ENCODE peak calls at places on chromosomes 11 and 22, in ten cellular contexts. One of them, this sample, is unnamed.

GRCh38 chr11:68369756-68370155 is 57.4 kb downstream of the LRP5 start:
- DNase-seq in astrocyte of the spinal cord: no peak
- DNase-seq in tibial nerve: no peak
- DNase-seq in right lobe of liver: no peak
- DNase-seq in cardiac muscle cell: no peak
- DNase-seq in kidney: no peak
- DNase-seq in foreskin keratinocyte: no peak
- DNase-seq in brain microvascular endothelial cell: no peak
- DNase-seq in kidney epithelial cell: no peak
- DNase-seq in left ventricle myocardium inferior: no peak
- DNase-seq in this sample: no peak

GRCh38 chr11:225734-226453 is 10.2 kb downstream of the SIRT3 start:
- DNase-seq in astrocyte of the spinal cord: peak; percentile 37
- DNase-seq in tibial nerve: no peak
- DNase-seq in right lobe of liver: no peak
- DNase-seq in cardiac muscle cell: no peak
- DNase-seq in kidney: peak; percentile 30
- DNase-seq in foreskin keratinocyte: peak; percentile 20
- DNase-seq in brain microvascular endothelial cell: no peak
- DNase-seq in kidney epithelial cell: no peak
- DNase-seq in left ventricle myocardium inferior: no peak
- DNase-seq in this sample: no peak

GRCh38 chr11:130945945-130946344 is 29.7 kb upstream of the SNX19 start:
- DNase-seq in astrocyte of the spinal cord: peak; percentile 67
- DNase-seq in tibial nerve: no peak
- DNase-seq in right lobe of liver: no peak
- DNase-seq in cardiac muscle cell: no peak
- DNase-seq in kidney: no peak
- DNase-seq in foreskin keratinocyte: no peak
- DNase-seq in brain microvascular endothelial cell: peak; percentile 77
- DNase-seq in kidney epithelial cell: peak; percentile 28
- DNase-seq in left ventricle myocardium inferior: peak; percentile 52
- DNase-seq in this sample: no peak

GRCh38 chr22:27748355-27749168 is 53.0 kb downstream of the MN1 start:
- DNase-seq in astrocyte of the spinal cord: peak; percentile 58
- DNase-seq in tibial nerve: no peak
- DNase-seq in right lobe of liver: no peak
- DNase-seq in cardiac muscle cell: no peak
- DNase-seq in kidney: no peak
- DNase-seq in foreskin keratinocyte: no peak
- DNase-seq in brain microvascular endothelial cell: peak; percentile 14
- DNase-seq in kidney epithelial cell: no peak
- DNase-seq in left ventricle myocardium inferior: no peak
- DNase-seq in this sample: no peak

GRCh38 chr11:1485504-1485885 is 1.1 kb downstream of the MOB2 start:
- DNase-seq in astrocyte of the spinal cord: no peak
- DNase-seq in tibial nerve: no peak
- DNase-seq in right lobe of liver: peak; percentile 51
- DNase-seq in cardiac muscle cell: no peak
- DNase-seq in kidney: peak; percentile 67
- DNase-seq in foreskin keratinocyte: no peak
- DNase-seq in brain microvascular endothelial cell: no peak
- DNase-seq in kidney epithelial cell: no peak
- DNase-seq in left ventricle myocardium inferior: peak; percentile 14
- DNase-seq in this sample: peak; percentile 91

GRCh38 chr11:64686466-64687175 is 36.4 kb downstream of the NRXN2 start:
- DNase-seq in astrocyte of the spinal cord: no peak
- DNase-seq in tibial nerve: no peak
- DNase-seq in right lobe of liver: no peak
- DNase-seq in cardiac muscle cell: no peak
- DNase-seq in kidney: no peak
- DNase-seq in foreskin keratinocyte: no peak
- DNase-seq in brain microvascular endothelial cell: no peak
- DNase-seq in kidney epithelial cell: no peak
- DNase-seq in left ventricle myocardium inferior: no peak
- DNase-seq in this sample: peak; percentile 72

GRCh38 chr11:60925685-60926267 is 1.5 kb downstream of the TMEM132A start:
- DNase-seq in astrocyte of the spinal cord: no peak
- DNase-seq in tibial nerve: no peak
- DNase-seq in right lobe of liver: no peak
- DNase-seq in cardiac muscle cell: no peak
- DNase-seq in kidney: no peak
- DNase-seq in foreskin keratinocyte: peak; percentile 83
- DNase-seq in brain microvascular endothelial cell: peak; percentile 18
- DNase-seq in kidney epithelial cell: peak; percentile 48
- DNase-seq in left ventricle myocardium inferior: no peak
- DNase-seq in this sample: peak; percentile 72

GRCh38 chr11:119688362-119688761 is 40.6 kb downstream of the NECTIN1 start:
- DNase-seq in astrocyte of the spinal cord: no peak
- DNase-seq in tibial nerve: no peak
- DNase-seq in right lobe of liver: no peak
- DNase-seq in cardiac muscle cell: no peak
- DNase-seq in kidney: no peak
- DNase-seq in foreskin keratinocyte: no peak
- DNase-seq in brain microvascular endothelial cell: no peak
- DNase-seq in kidney epithelial cell: no peak
- DNase-seq in left ventricle myocardium inferior: no peak
- DNase-seq in this sample: no peak

GRCh38 chr22:43824724-43825485 is 12.8 kb upstream of the EFCAB6 start:
- DNase-seq in astrocyte of the spinal cord: no peak
- DNase-seq in tibial nerve: no peak
- DNase-seq in right lobe of liver: no peak
- DNase-seq in cardiac muscle cell: no peak
- DNase-seq in kidney: peak; percentile 61
- DNase-seq in foreskin keratinocyte: no peak
- DNase-seq in brain microvascular endothelial cell: no peak
- DNase-seq in kidney epithelial cell: no peak
- DNase-seq in left ventricle myocardium inferior: no peak
- DNase-seq in this sample: no peak

GRCh38 chr11:130523609-130524008 is 75.2 kb downstream of the ADAMTS15 start:
- DNase-seq in astrocyte of the spinal cord: peak; percentile 89
- DNase-seq in tibial nerve: no peak
- DNase-seq in right lobe of liver: no peak
- DNase-seq in cardiac muscle cell: no peak
- DNase-seq in kidney: no peak
- DNase-seq in foreskin keratinocyte: no peak
- DNase-seq in brain microvascular endothelial cell: peak; percentile 77
- DNase-seq in kidney epithelial cell: no peak
- DNase-seq in left ventricle myocardium inferior: no peak
- DNase-seq in this sample: no peak

GRCh38 chr11:110565344-110565684 is 135.6 kb downstream of the FDX1 start:
- DNase-seq in astrocyte of the spinal cord: peak; percentile 6
- DNase-seq in tibial nerve: no peak
- DNase-seq in right lobe of liver: no peak
- DNase-seq in cardiac muscle cell: peak; percentile 79
- DNase-seq in kidney: no peak
- DNase-seq in foreskin keratinocyte: no peak
- DNase-seq in brain microvascular endothelial cell: peak; percentile 28
- DNase-seq in kidney epithelial cell: no peak
- DNase-seq in left ventricle myocardium inferior: no peak
- DNase-seq in this sample: no peak

GRCh38 chr11:10221342-10221741 is 72.7 kb downstream of the SBF2 start:
- DNase-seq in astrocyte of the spinal cord: no peak
- DNase-seq in tibial nerve: no peak
- DNase-seq in right lobe of liver: no peak
- DNase-seq in cardiac muscle cell: no peak
- DNase-seq in kidney: no peak
- DNase-seq in foreskin keratinocyte: no peak
- DNase-seq in brain microvascular endothelial cell: no peak
- DNase-seq in kidney epithelial cell: no peak
- DNase-seq in left ventricle myocardium inferior: no peak
- DNase-seq in this sample: no peak

GRCh38 chr11:64661146-64661545 is 61.9 kb downstream of the NRXN2 start:
- DNase-seq in astrocyte of the spinal cord: peak; percentile 29
- DNase-seq in tibial nerve: no peak
- DNase-seq in right lobe of liver: no peak
- DNase-seq in cardiac muscle cell: no peak
- DNase-seq in kidney: peak; percentile 72
- DNase-seq in foreskin keratinocyte: peak; percentile 24
- DNase-seq in brain microvascular endothelial cell: peak; percentile 27
- DNase-seq in kidney epithelial cell: no peak
- DNase-seq in left ventricle myocardium inferior: peak; percentile 40
- DNase-seq in this sample: no peak

GRCh38 chr11:63869686-63870085 is 30.8 kb downstream of the MARK2 start:
- DNase-seq in astrocyte of the spinal cord: no peak
- DNase-seq in tibial nerve: no peak
- DNase-seq in right lobe of liver: no peak
- DNase-seq in cardiac muscle cell: no peak
- DNase-seq in kidney: no peak
- DNase-seq in foreskin keratinocyte: no peak
- DNase-seq in brain microvascular endothelial cell: no peak
- DNase-seq in kidney epithelial cell: no peak
- DNase-seq in left ventricle myocardium inferior: no peak
- DNase-seq in this sample: no peak

GRCh38 chr11:46170797-46171196 is 49.5 kb upstream of the PHF21A start:
- DNase-seq in astrocyte of the spinal cord: no peak
- DNase-seq in tibial nerve: no peak
- DNase-seq in right lobe of liver: no peak
- DNase-seq in cardiac muscle cell: no peak
- DNase-seq in kidney: no peak
- DNase-seq in foreskin keratinocyte: no peak
- DNase-seq in brain microvascular endothelial cell: no peak
- DNase-seq in kidney epithelial cell: no peak
- DNase-seq in left ventricle myocardium inferior: no peak
- DNase-seq in this sample: no peak

GRCh38 chr11:75597636-75598035 is 35.6 kb downstream of the SERPINH1 start:
- DNase-seq in astrocyte of the spinal cord: peak; percentile 17
- DNase-seq in tibial nerve: no peak
- DNase-seq in right lobe of liver: no peak
- DNase-seq in cardiac muscle cell: peak; percentile 77
- DNase-seq in kidney: no peak
- DNase-seq in foreskin keratinocyte: no peak
- DNase-seq in brain microvascular endothelial cell: peak; percentile 29
- DNase-seq in kidney epithelial cell: no peak
- DNase-seq in left ventricle myocardium inferior: no peak
- DNase-seq in this sample: no peak

GRCh38 chr11:134861490-134862107 is 449.6 kb upstream of the B3GAT1 start:
- DNase-seq in astrocyte of the spinal cord: no peak
- DNase-seq in tibial nerve: no peak
- DNase-seq in right lobe of liver: no peak
- DNase-seq in cardiac muscle cell: no peak
- DNase-seq in kidney: no peak
- DNase-seq in foreskin keratinocyte: no peak
- DNase-seq in brain microvascular endothelial cell: no peak
- DNase-seq in kidney epithelial cell: no peak
- DNase-seq in left ventricle myocardium inferior: no peak
- DNase-seq in this sample: no peak
- TF ChIP-seq CTCF in astrocyte of the spinal cord: no peak
- TF ChIP-seq CTCF in tibial nerve: no peak
- TF ChIP-seq CTCF in right lobe of liver: peak; percentile 4
- TF ChIP-seq CTCF in cardiac muscle cell: no peak
- TF ChIP-seq CTCF in kidney: no peak
- TF ChIP-seq CTCF in foreskin keratinocyte: no peak
- TF ChIP-seq CTCF in brain microvascular endothelial cell: no peak
- TF ChIP-seq CTCF in kidney epithelial cell: no peak
- TF ChIP-seq CTCF in left ventricle myocardium inferior: no peak
- TF ChIP-seq CTCF in this sample: peak; percentile 29

DNA sequence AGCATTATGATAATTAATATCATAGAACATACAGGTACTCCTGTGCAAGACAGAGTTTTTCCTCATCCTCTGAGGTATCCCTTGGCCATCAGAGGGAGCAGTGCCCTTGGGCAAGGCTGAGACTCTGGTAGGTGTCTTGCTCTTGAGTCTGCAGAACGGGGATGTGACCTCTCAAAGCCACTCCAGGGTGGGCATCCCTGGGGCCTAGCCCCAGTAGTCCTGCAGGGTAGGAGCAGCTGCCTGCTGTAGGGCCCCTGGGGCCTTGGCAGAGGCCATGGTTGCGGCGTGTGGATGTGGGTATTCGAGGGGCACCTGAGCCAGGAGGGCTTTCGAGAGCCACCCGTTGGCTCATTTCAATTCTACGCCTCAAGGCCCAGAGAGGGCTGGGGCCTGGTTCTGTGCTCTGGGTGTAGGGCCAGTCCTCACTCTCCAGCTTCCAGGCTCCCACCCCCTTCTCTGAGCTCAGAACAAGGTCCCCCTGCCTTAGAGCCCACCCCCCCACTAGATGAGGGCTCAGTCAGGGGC is 7.7 kb upstream of the OMP start:
- DNase-seq in astrocyte of the spinal cord: no peak
- DNase-seq in tibial nerve: no peak
- DNase-seq in right lobe of liver: peak; percentile 46
- DNase-seq in cardiac muscle cell: no peak
- DNase-seq in kidney: peak; percentile 48
- DNase-seq in foreskin keratinocyte: no peak
- DNase-seq in brain microvascular endothelial cell: no peak
- DNase-seq in kidney epithelial cell: no peak
- DNase-seq in left ventricle myocardium inferior: no peak
- DNase-seq in this sample: peak; percentile 81
- TF ChIP-seq CTCF in astrocyte of the spinal cord: peak; percentile 20
- TF ChIP-seq CTCF in tibial nerve: no peak
- TF ChIP-seq CTCF in right lobe of liver: no peak
- TF ChIP-seq CTCF in cardiac muscle cell: no peak
- TF ChIP-seq CTCF in kidney: no peak
- TF ChIP-seq CTCF in foreskin keratinocyte: no peak
- TF ChIP-seq CTCF in brain microvascular endothelial cell: peak; percentile 7
- TF ChIP-seq CTCF in kidney epithelial cell: no peak
- TF ChIP-seq CTCF in left ventricle myocardium inferior: no peak
- TF ChIP-seq CTCF in this sample: no peak

GRCh38 chr11:47478651-47479329 is 29.9 kb upstream of the RAPSN start:
- DNase-seq in astrocyte of the spinal cord: no peak
- DNase-seq in tibial nerve: no peak
- DNase-seq in right lobe of liver: no peak
- DNase-seq in cardiac muscle cell: no peak
- DNase-seq in kidney: no peak
- DNase-seq in foreskin keratinocyte: no peak
- DNase-seq in brain microvascular endothelial cell: no peak
- DNase-seq in kidney epithelial cell: no peak
- DNase-seq in left ventricle myocardium inferior: no peak
- DNase-seq in this sample: no peak
- TF ChIP-seq CTCF in astrocyte of the spinal cord: no peak
- TF ChIP-seq CTCF in tibial nerve: no peak
- TF ChIP-seq CTCF in right lobe of liver: no peak
- TF ChIP-seq CTCF in cardiac muscle cell: no peak
- TF ChIP-seq CTCF in kidney: no peak
- TF ChIP-seq CTCF in foreskin keratinocyte: no peak
- TF ChIP-seq CTCF in brain microvascular endothelial cell: no peak
- TF ChIP-seq CTCF in kidney epithelial cell: no peak
- TF ChIP-seq CTCF in left ventricle myocardium inferior: no peak
- TF ChIP-seq CTCF in this sample: no peak

DNA sequence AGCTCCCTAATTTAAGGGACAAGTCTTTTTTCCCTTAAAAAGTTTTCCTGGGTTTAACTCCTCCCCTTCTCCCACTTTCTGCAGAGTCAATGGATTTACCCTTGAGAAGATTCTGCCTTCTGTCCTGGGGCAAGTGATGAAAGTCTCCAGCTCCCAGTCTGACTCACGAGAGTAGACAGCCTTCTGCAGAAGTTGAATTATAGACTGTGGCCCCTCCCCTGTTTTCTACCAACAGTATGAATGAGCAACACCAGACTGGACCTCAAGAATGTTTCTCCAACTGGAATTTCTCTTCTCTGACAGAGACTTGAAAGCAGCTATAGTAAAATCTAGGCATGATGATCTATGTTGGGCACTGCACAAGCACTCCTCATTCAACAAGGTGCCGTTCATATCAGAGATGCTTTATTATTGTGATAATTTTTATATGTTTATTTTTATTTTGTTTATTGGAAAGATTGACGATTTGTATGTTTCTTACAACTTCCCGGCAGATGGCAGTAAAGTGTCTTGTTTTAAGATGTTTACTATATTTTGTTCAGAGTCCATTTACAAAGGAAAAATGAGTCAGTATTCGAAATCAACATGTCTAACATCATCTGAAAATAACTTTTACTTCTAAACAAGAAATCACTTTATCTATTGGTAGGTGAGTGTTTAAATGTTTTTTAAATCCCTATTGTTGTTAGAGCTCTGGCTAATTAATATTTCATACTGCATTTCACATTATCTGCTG is 56.6 kb downstream of the LMO2 start:
- DNase-seq in astrocyte of the spinal cord: peak; percentile 72
- DNase-seq in tibial nerve: no peak
- DNase-seq in right lobe of liver: no peak
- DNase-seq in cardiac muscle cell: peak; percentile 33
- DNase-seq in kidney: no peak
- DNase-seq in foreskin keratinocyte: peak; percentile 49
- DNase-seq in brain microvascular endothelial cell: peak; percentile 78
- DNase-seq in kidney epithelial cell: peak; percentile 60
- DNase-seq in left ventricle myocardium inferior: no peak
- DNase-seq in this sample: no peak
- TF ChIP-seq CTCF in astrocyte of the spinal cord: peak; percentile 17
- TF ChIP-seq CTCF in tibial nerve: peak; percentile 18
- TF ChIP-seq CTCF in right lobe of liver: peak; percentile 30
- TF ChIP-seq CTCF in cardiac muscle cell: peak; percentile 23
- TF ChIP-seq CTCF in kidney: peak; percentile 10
- TF ChIP-seq CTCF in foreskin keratinocyte: peak; percentile 66
- TF ChIP-seq CTCF in brain microvascular endothelial cell: no peak
- TF ChIP-seq CTCF in kidney epithelial cell: peak; percentile 10
- TF ChIP-seq CTCF in left ventricle myocardium inferior: peak; percentile 41
- TF ChIP-seq CTCF in this sample: peak; percentile 67